ENCODE peak calls at places on chromosomes 16 and 17, in six cellular contexts. B is neural progenitor cell, D is GM23248, J is SK-N-SH, P is PC-3, L is HCT116. X is an unnamed sample.

GRCh38 chr16:10920726-10921427 is 21.4 kb downstream of the DEXI start:
- DNase-seq in L (no peak), B (no peak), D (peak), J (no peak), P (no peak), X (no peak)

GRCh38 chr16:53654946-53655345 is 48.7 kb downstream of the RPGRIP1L start:
- DNase-seq in D (no peak), P (no peak), J (no peak), L (no peak), B (no peak), X (no peak)

GRCh38 chr16:86375841-86376240 is 134.5 kb upstream of the FOXF1 start:
- DNase-seq in L (no peak), P (no peak), B (no peak), J (no peak), D (no peak), X (no peak)

GRCh38 chr16:64397042-64397441 is 724.8 kb downstream of the CDH11 start:
- DNase-seq in B (no peak), J (no peak), D (no peak), P (peak), L (no peak), X (no peak)

GRCh38 chr16:1082952-1083675 is 10.6 kb downstream of the SSTR5 start:
- DNase-seq in P (peak), D (no peak), J (no peak), L (no peak), B (no peak), X (no peak)

GRCh38 chr16:66858740-66859396 is 14.7 kb downstream of the CA7 start:
- DNase-seq in B (no peak), L (peak), P (peak), J (peak), D (peak), X (no peak)

GRCh38 chr16:16140537-16140936 is 82.8 kb downstream of the ABCC6 start:
- DNase-seq in P (no peak), B (no peak), L (no peak), J (no peak), D (no peak), X (no peak)

GRCh38 chr17:8235676-8236075 is 12.2 kb downstream of the CTC1 start:
- DNase-seq in J (no peak), P (no peak), D (no peak), B (no peak), L (no peak), X (no peak)

GRCh38 chr17:30323262-30323894 is 10.5 kb downstream of the TMIGD1 start:
- DNase-seq in J (no peak), B (no peak), P (no peak), D (no peak), L (no peak), X (no peak)

GRCh38 chr17:41098042-41098441 is at the start of gene KRTAP4-8:
- DNase-seq in B (no peak), D (no peak), P (no peak), L (no peak), J (no peak), X (no peak)

GRCh38 chr17:59361386-59361785 is 29.9 kb downstream of the YPEL2 start:
- DNase-seq in J (no peak), P (peak), B (no peak), L (no peak), D (peak), X (no peak)

GRCh38 chr17:31489295-31490018 is 98.0 kb downstream of the RAB11FIP4 start:
- DNase-seq in L (peak), D (no peak), J (no peak), B (peak), P (peak), X (no peak)
- H3K27ac ChIP-seq in L (no peak), D (no peak), J (no peak), B (no peak), P (no peak), X (no peak)

GRCh38 chr17:74010903-74011302 is 192.6 kb upstream of the RPL38 start:
- DNase-seq in L (no peak), J (no peak), P (no peak), B (peak), D (no peak), X (no peak)
- H3K9ac ChIP-seq in L (no peak), J (no peak), P (no peak), B (no peak), D (no peak), X (no peak)

DNA sequence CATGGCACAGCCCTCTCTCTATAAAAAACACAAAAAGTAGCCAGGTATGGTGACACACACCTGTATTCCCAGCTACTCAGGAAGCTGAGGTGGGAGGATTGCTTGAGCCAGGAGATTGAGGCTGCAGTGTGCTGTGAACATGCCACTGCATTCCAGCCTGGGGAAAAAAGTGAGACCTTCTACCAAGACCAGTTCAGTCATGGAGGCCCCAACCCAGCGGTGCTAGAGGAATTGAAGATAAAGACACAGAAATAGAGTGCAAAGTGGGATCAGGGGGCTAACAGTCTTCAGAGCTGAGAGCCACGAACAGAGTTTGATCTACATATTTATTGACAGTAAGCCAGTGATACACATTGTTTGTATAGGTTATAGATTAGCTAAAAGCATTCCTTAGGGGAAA is 15.6 kb upstream of the CCL8 start:
- DNase-seq in B (no peak), P (no peak), L (no peak), J (no peak), D (no peak), X (no peak)
- TF ChIP-seq EZH2phosphoT487 in B (no peak), P (no peak), L (no peak), J (no peak), D (no peak), X (no peak)

GRCh38 chr17:38606646-38607611 is 1.2 kb upstream of the SRCIN1 start:
- DNase-seq in L (no peak), P (peak), B (no peak), J (no peak), D (no peak), X (peak)

GRCh38 chr17:38608648-38609047 is 2.9 kb upstream of the SRCIN1 start:
- DNase-seq in P (peak), J (no peak), B (no peak), L (no peak), D (no peak), X (peak)

GRCh38 chr17:38611070-38611786 is 5.5 kb upstream of the SRCIN1 start:
- DNase-seq in L (no peak), J (no peak), B (no peak), P (no peak), D (no peak), X (peak)

GRCh38 chr17:38611872-38612376 is 6.2 kb upstream of the SRCIN1 start:
- DNase-seq in L (no peak), P (no peak), D (no peak), J (no peak), B (no peak), X (no peak)

GRCh38 chr17:38609280-38610031 is 3.7 kb upstream of the SRCIN1 start:
- DNase-seq in L (no peak), J (no peak), B (peak), P (no peak), D (no peak), X (peak)
- H3K27ac ChIP-seq in L (no peak), J (no peak), B (no peak), P (no peak), D (no peak), X (no peak)

DNA sequence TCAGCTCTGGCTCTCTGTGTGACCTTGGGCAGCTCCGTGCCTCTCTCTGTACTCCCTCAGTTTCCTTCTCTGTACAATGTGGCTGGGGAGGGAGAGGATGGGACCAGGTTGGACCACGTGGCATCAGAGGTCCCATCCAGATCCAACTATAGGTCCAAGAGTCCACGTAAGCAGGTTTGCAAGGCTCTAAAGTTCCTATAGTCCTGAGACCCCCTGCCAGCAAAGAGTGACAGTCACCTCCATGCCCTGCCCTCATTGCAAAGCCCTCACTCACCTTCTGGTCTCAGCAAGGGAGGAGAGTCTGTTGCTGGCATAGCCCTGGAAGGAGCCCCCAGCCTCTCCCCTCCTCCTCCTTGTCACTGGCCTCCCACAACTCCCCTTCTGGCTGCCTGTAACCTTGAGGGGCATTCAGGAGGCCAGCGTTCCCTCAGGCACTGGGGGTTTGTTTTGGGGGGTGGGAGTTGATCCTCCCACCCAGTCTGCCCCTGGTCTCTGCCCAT is 6.1 kb upstream of the DRC7 start:
- DNase-seq in L (no peak), P (no peak), J (no peak), B (no peak), D (no peak), X (no peak)
- H3K9ac ChIP-seq in L (no peak), P (no peak), J (no peak), B (no peak), D (no peak), X (no peak)

GRCh38 chr17:57892820-57893595 is 43.2 kb upstream of the MRPS23 start:
- DNase-seq in L (peak), D (peak), J (no peak), P (peak), B (peak), X (no peak)
- TF ChIP-seq EZH2phosphoT487 in L (no peak), D (peak), J (no peak), P (no peak), B (no peak), X (no peak)